ENCODE peak calls at places on chromosomes 11 and 22, in six cellular contexts. J is pancreas, I is heart left ventricle, O is left ventricle myocardium inferior, N is tibial nerve, D is A549. Y is an unnamed sample.

GRCh38 chr22:36320553-36320952 is 67.2 kb downstream of the MYH9 start:
- DNase-seq in J (no peak), I (no peak), O (no peak), N (no peak), D (no peak), Y (no peak)

GRCh38 chr11:110085255-110085838 is 7.8 kb upstream of the ZC3H12C start:
- DNase-seq in J (no peak), I (no peak), O (no peak), N (no peak), D (no peak), Y (no peak)

GRCh38 chr11:196786-197731 is 4.2 kb downstream of the SCGB1C1 start:
- DNase-seq in J (no peak), I (no peak), O (no peak), N (no peak), D (no peak), Y (no peak)

GRCh38 chr11:126969865-126970479 is 30.6 kb downstream of the KIRREL3 start:
- DNase-seq in J (no peak), I (no peak), O (no peak), N (no peak), D (no peak), Y (peak)

GRCh38 chr11:67238894-67239794 is 27.1 kb upstream of the GRK2 start:
- DNase-seq in J (no peak), I (no peak), O (no peak), N (no peak), D (no peak), Y (no peak)

GRCh38 chr11:86484164-86484794 is 109.6 kb downstream of the CCDC81 start:
- DNase-seq in J (no peak), I (no peak), O (peak), N (no peak), D (peak), Y (peak)

GRCh38 chr11:40328890-40329617 is 1130.4 kb downstream of the LRRC4C start:
- DNase-seq in J (peak), I (no peak), O (peak), N (no peak), D (peak), Y (peak)

GRCh38 chr11:2590951-2591754 is 108.6 kb downstream of the KCNQ1OT1 start:
- DNase-seq in J (no peak), I (no peak), O (no peak), N (no peak), D (no peak), Y (no peak)

GRCh38 chr11:59710136-59710847 is 3.4 kb downstream of the OR10V1 start:
- DNase-seq in J (no peak), I (no peak), O (no peak), N (no peak), D (no peak), Y (peak)

GRCh38 chr11:9633674-9634073 is 30.2 kb upstream of the SWAP70 start:
- DNase-seq in J (no peak), I (no peak), O (no peak), N (no peak), D (no peak), Y (no peak)

GRCh38 chr22:34885852-34886251 is 180.1 kb upstream of the ISX start:
- DNase-seq in J (no peak), I (no peak), O (no peak), N (no peak), D (no peak), Y (no peak)

GRCh38 chr11:47004595-47005033 is 68.1 kb downstream of the CSTPP1 start:
- DNase-seq in J (peak), I (peak), O (peak), N (peak), D (no peak), Y (peak)

GRCh38 chr11:128686745-128687177 is 7.1 kb upstream of the FLI1 start:
- DNase-seq in J (no peak), I (peak), O (peak), N (no peak), D (no peak), Y (no peak)

GRCh38 chr11:134340354-134340964 is 8.7 kb downstream of the GLB1L2 start:
- DNase-seq in J (no peak), I (no peak), O (no peak), N (no peak), D (no peak), Y (no peak)

GRCh38 chr11:94776351-94777321 is 8.5 kb downstream of the AMOTL1 start:
- DNase-seq in J (no peak), I (peak), O (no peak), N (no peak), D (no peak), Y (peak)

GRCh38 chr22:40179535-40179934 is 1.8 kb downstream of the TNRC6B start:
- DNase-seq in J (no peak), I (no peak), O (no peak), N (no peak), D (no peak), Y (no peak)

GRCh38 chr11:117842131-117842941 is 17.8 kb upstream of the FXYD2 start:
- DNase-seq in J (peak), I (peak), O (no peak), N (no peak), D (no peak), Y (no peak)

GRCh38 chr22:31618471-31619176 is 43.4 kb downstream of the PISD start:
- DNase-seq in J (no peak), I (peak), O (no peak), N (no peak), D (no peak), Y (no peak)

DNA sequence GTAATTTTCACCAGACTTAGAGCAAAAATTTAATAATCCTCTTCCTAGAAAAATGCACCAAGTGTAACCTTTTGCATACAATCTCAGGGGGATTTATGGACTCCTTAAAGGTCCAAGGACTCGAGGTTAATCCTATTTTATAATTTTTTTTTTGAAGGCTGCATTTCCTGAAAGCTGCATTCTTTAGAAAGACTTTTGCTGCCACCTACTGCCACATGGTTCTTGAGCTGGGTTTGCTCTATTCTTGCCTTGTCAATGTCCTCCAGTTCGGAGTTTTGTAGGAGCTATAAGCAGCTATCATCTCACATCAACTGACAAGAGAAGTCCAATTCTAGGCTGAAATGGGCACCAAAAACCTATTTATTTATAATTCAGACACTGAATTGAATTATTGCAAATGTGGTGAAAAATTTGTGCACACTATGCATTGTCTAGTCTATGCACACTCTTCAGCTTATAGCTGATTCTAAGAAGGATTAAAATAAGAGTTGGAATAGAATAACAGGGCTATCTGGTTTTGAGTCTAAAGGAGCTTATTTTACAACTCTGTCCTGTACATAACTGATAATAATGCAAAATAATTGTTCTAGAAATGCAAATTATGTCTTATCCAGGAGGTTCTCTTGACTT is 31.3 kb downstream of the TRAF6 start:
- DNase-seq in J (no peak), I (no peak), O (no peak), N (no peak), D (peak), Y (no peak)
- TF ChIP-seq CTCF in J (no peak), I (peak), O (peak), N (peak), D (peak), Y (peak)

DNA sequence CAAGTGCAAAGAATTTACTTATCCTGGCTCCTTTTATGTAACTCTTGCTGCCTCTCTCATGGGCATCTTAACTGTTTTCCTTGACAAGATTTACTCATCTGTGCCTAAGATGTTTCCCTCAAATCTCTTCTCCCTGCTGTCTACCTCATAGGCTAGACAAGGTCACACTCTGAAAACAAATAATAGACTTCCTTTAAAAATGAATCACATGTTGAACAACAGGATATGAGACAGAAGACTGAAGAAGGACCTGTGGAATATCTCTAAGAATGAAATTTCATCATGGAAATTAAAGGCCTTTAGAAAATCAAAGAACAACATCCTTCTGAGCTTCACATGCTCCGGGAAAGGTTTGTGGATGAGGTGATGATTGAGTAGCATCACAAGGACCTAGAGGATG is 6.0 kb upstream of the SCGB2A2 start:
- DNase-seq in J (no peak), I (no peak), O (no peak), N (no peak), D (no peak), Y (no peak)
- H3K27ac ChIP-seq in J (no peak), I (no peak), O (no peak), N (no peak), D (no peak), Y (no peak)

DNA sequence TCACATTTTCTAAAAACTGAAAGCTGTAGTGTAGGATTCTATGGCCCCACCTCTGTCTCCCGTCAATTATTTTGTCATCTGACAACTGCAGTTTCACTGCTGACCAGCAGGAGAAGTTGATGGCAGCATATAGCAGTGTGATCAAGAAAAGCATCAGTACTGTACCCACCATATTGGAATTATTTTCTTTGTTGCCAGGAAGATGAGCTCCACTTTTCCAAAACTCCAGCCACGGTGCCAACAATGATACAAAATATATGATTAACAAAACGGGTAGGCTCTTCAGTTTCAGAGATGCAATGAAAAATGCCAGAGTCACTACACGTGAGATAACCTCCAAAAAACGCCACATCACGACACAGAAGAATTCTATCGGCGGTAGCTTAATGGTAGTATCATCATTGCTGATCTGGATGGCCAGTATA is 41.3 kb downstream of the XKR3 start:
- DNase-seq in J (no peak), I (no peak), O (no peak), N (no peak), D (peak), Y (no peak)
- TF ChIP-seq CTCF in J (no peak), I (no peak), O (peak), N (no peak), D (no peak), Y (no peak)

GRCh38 chr11:96091476-96091875 is 167.6 kb upstream of the MTMR2 start:
- DNase-seq in J (no peak), I (no peak), O (no peak), N (no peak), D (no peak), Y (no peak)
- H3K27ac ChIP-seq in J (no peak), I (no peak), O (no peak), N (no peak), D (no peak), Y (no peak)

GRCh38 chr22:42780070-42780540 is 59.4 kb upstream of the A4GALT start:
- DNase-seq in J (peak), I (no peak), O (no peak), N (no peak), D (peak), Y (peak)
- TF ChIP-seq CTCF in J (peak), I (peak), O (peak), N (peak), D (peak), Y (peak)

GRCh38 chr22:23126165-23127054 is 15.4 kb downstream of the RSPH14 start:
- DNase-seq in J (no peak), I (no peak), O (no peak), N (no peak), D (no peak), Y (no peak)
- H3K27ac ChIP-seq in J (no peak), I (no peak), O (no peak), N (no peak), D (no peak), Y (no peak)

GRCh38 chr11:65130631-65131416 is 3.5 kb downstream of the SYVN1 start:
- DNase-seq in J (no peak), I (no peak), O (no peak), N (no peak), D (no peak), Y (no peak)
- TF ChIP-seq CTCF in J (no peak), I (no peak), O (no peak), N (no peak), D (no peak), Y (no peak)

GRCh38 chr11:63022422-63022821 is 6.8 kb upstream of the SLC22A8 start:
- DNase-seq in J (no peak), I (no peak), O (no peak), N (no peak), D (no peak), Y (no peak)

GRCh38 chr11:63015521-63016215 is at the start of gene SLC22A8:
- DNase-seq in J (no peak), I (no peak), O (no peak), N (no peak), D (no peak), Y (no peak)

GRCh38 chr11:63017306-63017974 is 1.8 kb upstream of the SLC22A8 start:
- DNase-seq in J (no peak), I (no peak), O (no peak), N (no peak), D (no peak), Y (no peak)

GRCh38 chr11:63020671-63021255 is 5.1 kb upstream of the SLC22A8 start:
- DNase-seq in J (no peak), I (no peak), O (no peak), N (no peak), D (peak), Y (no peak)

DNA sequence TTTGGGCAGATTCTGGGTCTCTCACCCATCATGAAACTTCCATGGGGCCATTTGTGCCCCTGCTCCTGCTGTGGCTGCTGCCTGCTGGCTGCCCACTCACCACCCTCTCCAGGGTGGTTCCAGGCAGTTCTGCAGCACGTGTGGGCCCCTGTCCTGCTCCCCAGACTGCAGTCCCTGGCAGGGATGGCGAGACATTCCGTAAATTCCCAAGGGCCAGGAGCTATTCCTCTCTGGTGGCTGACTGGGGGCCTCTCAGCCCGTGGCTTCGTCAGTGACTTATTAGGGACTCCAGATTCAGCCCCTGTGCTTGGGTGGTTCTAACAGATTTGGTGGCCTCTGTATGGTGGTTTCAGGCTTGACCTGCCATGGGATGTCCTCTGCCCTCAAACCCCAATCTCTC is 3.9 kb upstream of the SLC22A8 start:
- DNase-seq in J (no peak), I (no peak), O (no peak), N (no peak), D (no peak), Y (no peak)
- H3K27ac ChIP-seq in J (no peak), I (no peak), O (no peak), N (no peak), D (no peak), Y (no peak)

DNA sequence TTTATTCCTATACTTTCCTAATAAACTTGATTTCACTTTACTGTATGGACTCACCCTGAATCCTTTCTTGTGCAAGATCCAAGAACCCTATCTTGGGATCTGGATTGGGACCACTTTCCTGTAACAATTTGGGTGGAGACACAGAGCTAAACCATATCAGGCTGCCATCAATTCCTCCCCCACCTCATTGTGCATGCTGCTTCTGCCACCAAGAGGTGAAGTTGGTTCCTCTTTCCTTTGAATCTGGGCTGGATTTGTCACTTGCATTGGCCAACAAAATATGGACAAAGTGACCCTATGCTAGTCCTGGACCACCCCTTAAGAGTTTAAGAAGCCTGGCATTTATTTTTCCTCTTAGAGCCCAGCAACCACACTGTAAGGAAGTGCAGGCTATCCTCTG is 39.4 kb upstream of the CEP295 start:
- DNase-seq in J (no peak), I (no peak), O (no peak), N (no peak), D (no peak), Y (no peak)
- TF ChIP-seq CTCF in J (no peak), I (no peak), O (peak), N (no peak), D (peak), Y (no peak)